ENCODE peak calls at places on chromosomes 5 and 9, in six cellular contexts. One of them, this sample, is unnamed.

GRCh38 chr5:179549973-179550510 is 312 bp upstream of the RUFY1 start:
- DNase-seq in brain microvascular endothelial cell: peak; percentile 38
- DNase-seq in CD8-positive, alpha-beta T cell: no peak
- DNase-seq in NCI-H1930: no peak
- DNase-seq in activated CD4-positive, alpha-beta T cell treated with anti-CD3 and anti-CD28 coated beads, Interleukin-2, amount 10 ng/mL, durations not matched to agents 7 days and 5 days: no peak
- DNase-seq in NCI-H1092: no peak
- DNase-seq in this sample: peak; percentile 41

GRCh38 chr5:109743770-109744212 is 54.1 kb downstream of the MAN2A1 start:
- DNase-seq in CD8-positive, alpha-beta T cell: no peak
- DNase-seq in NCI-H1930: no peak
- DNase-seq in brain microvascular endothelial cell: peak; percentile 96
- DNase-seq in activated CD4-positive, alpha-beta T cell treated with anti-CD3 and anti-CD28 coated beads, Interleukin-2, amount 10 ng/mL, durations not matched to agents 7 days and 5 days: no peak
- DNase-seq in NCI-H1092: no peak
- DNase-seq in this sample: no peak

GRCh38 chr9:129136446-129137049 is 25.3 kb downstream of the PTPA start:
- DNase-seq in CD8-positive, alpha-beta T cell: no peak
- DNase-seq in NCI-H1092: no peak
- DNase-seq in brain microvascular endothelial cell: no peak
- DNase-seq in activated CD4-positive, alpha-beta T cell treated with anti-CD3 and anti-CD28 coated beads, Interleukin-2, amount 10 ng/mL, durations not matched to agents 7 days and 5 days: no peak
- DNase-seq in NCI-H1930: no peak
- DNase-seq in this sample: no peak

GRCh38 chr5:69527128-69527745 is 32.8 kb upstream of the GTF2H2C start:
- DNase-seq in brain microvascular endothelial cell: no peak
- DNase-seq in NCI-H1092: no peak
- DNase-seq in NCI-H1930: no peak
- DNase-seq in activated CD4-positive, alpha-beta T cell treated with anti-CD3 and anti-CD28 coated beads, Interleukin-2, amount 10 ng/mL, durations not matched to agents 7 days and 5 days: no peak
- DNase-seq in CD8-positive, alpha-beta T cell: no peak
- DNase-seq in this sample: no peak

GRCh38 chr9:29644514-29644913 is 2071.2 kb upstream of the C9orf72 start:
- DNase-seq in NCI-H1930: no peak
- DNase-seq in CD8-positive, alpha-beta T cell: no peak
- DNase-seq in NCI-H1092: no peak
- DNase-seq in activated CD4-positive, alpha-beta T cell treated with anti-CD3 and anti-CD28 coated beads, Interleukin-2, amount 10 ng/mL, durations not matched to agents 7 days and 5 days: no peak
- DNase-seq in brain microvascular endothelial cell: no peak
- DNase-seq in this sample: no peak

GRCh38 chr9:115531410-115532130 is 413.6 kb upstream of the TNC start:
- DNase-seq in activated CD4-positive, alpha-beta T cell treated with anti-CD3 and anti-CD28 coated beads, Interleukin-2, amount 10 ng/mL, durations not matched to agents 7 days and 5 days: no peak
- DNase-seq in NCI-H1092: no peak
- DNase-seq in NCI-H1930: no peak
- DNase-seq in brain microvascular endothelial cell: peak; percentile 69
- DNase-seq in CD8-positive, alpha-beta T cell: no peak
- DNase-seq in this sample: no peak

GRCh38 chr5:122943050-122943698 is 93.4 kb downstream of the PPIC start:
- DNase-seq in NCI-H1092: no peak
- DNase-seq in activated CD4-positive, alpha-beta T cell treated with anti-CD3 and anti-CD28 coated beads, Interleukin-2, amount 10 ng/mL, durations not matched to agents 7 days and 5 days: no peak
- DNase-seq in NCI-H1930: no peak
- DNase-seq in CD8-positive, alpha-beta T cell: no peak
- DNase-seq in brain microvascular endothelial cell: no peak
- DNase-seq in this sample: no peak

GRCh38 chr5:51810592-51810991 is 427.3 kb downstream of the ISL1 start:
- DNase-seq in NCI-H1092: no peak
- DNase-seq in brain microvascular endothelial cell: no peak
- DNase-seq in CD8-positive, alpha-beta T cell: no peak
- DNase-seq in NCI-H1930: no peak
- DNase-seq in activated CD4-positive, alpha-beta T cell treated with anti-CD3 and anti-CD28 coated beads, Interleukin-2, amount 10 ng/mL, durations not matched to agents 7 days and 5 days: no peak
- DNase-seq in this sample: no peak

GRCh38 chr5:138022912-138023311 is 10.0 kb downstream of the FAM13B start:
- DNase-seq in CD8-positive, alpha-beta T cell: no peak
- DNase-seq in brain microvascular endothelial cell: no peak
- DNase-seq in NCI-H1930: no peak
- DNase-seq in activated CD4-positive, alpha-beta T cell treated with anti-CD3 and anti-CD28 coated beads, Interleukin-2, amount 10 ng/mL, durations not matched to agents 7 days and 5 days: no peak
- DNase-seq in NCI-H1092: no peak
- DNase-seq in this sample: no peak

GRCh38 chr5:122419195-122419894 is 107.3 kb downstream of the SNCAIP start:
- DNase-seq in activated CD4-positive, alpha-beta T cell treated with anti-CD3 and anti-CD28 coated beads, Interleukin-2, amount 10 ng/mL, durations not matched to agents 7 days and 5 days: no peak
- DNase-seq in NCI-H1930: no peak
- DNase-seq in brain microvascular endothelial cell: no peak
- DNase-seq in NCI-H1092: no peak
- DNase-seq in CD8-positive, alpha-beta T cell: no peak
- DNase-seq in this sample: no peak

GRCh38 chr5:36066540-36067210 is at the start of gene UGT3A2:
- DNase-seq in CD8-positive, alpha-beta T cell: no peak
- DNase-seq in brain microvascular endothelial cell: no peak
- DNase-seq in activated CD4-positive, alpha-beta T cell treated with anti-CD3 and anti-CD28 coated beads, Interleukin-2, amount 10 ng/mL, durations not matched to agents 7 days and 5 days: no peak
- DNase-seq in NCI-H1092: no peak
- DNase-seq in NCI-H1930: no peak
- DNase-seq in this sample: no peak

GRCh38 chr5:143594913-143595818 is 191.7 kb upstream of the NR3C1 start:
- DNase-seq in activated CD4-positive, alpha-beta T cell treated with anti-CD3 and anti-CD28 coated beads, Interleukin-2, amount 10 ng/mL, durations not matched to agents 7 days and 5 days: no peak
- DNase-seq in brain microvascular endothelial cell: no peak
- DNase-seq in NCI-H1930: peak; percentile 56
- DNase-seq in NCI-H1092: no peak
- DNase-seq in CD8-positive, alpha-beta T cell: no peak
- DNase-seq in this sample: no peak

GRCh38 chr5:39274388-39275085 is 55.2 kb upstream of the FYB1 start:
- DNase-seq in NCI-H1930: no peak
- DNase-seq in NCI-H1092: no peak
- DNase-seq in brain microvascular endothelial cell: no peak
- DNase-seq in CD8-positive, alpha-beta T cell: no peak
- DNase-seq in activated CD4-positive, alpha-beta T cell treated with anti-CD3 and anti-CD28 coated beads, Interleukin-2, amount 10 ng/mL, durations not matched to agents 7 days and 5 days: peak; percentile 20
- DNase-seq in this sample: peak; percentile 14

GRCh38 chr5:95715799-95716461 is 15.2 kb upstream of the RHOBTB3 start:
- DNase-seq in activated CD4-positive, alpha-beta T cell treated with anti-CD3 and anti-CD28 coated beads, Interleukin-2, amount 10 ng/mL, durations not matched to agents 7 days and 5 days: no peak
- DNase-seq in CD8-positive, alpha-beta T cell: no peak
- DNase-seq in NCI-H1092: no peak
- DNase-seq in brain microvascular endothelial cell: peak; percentile 70
- DNase-seq in NCI-H1930: no peak
- DNase-seq in this sample: no peak

GRCh38 chr9:98916660-98917059 is 27.0 kb upstream of the COL15A1 start:
- DNase-seq in NCI-H1930: no peak
- DNase-seq in NCI-H1092: no peak
- DNase-seq in brain microvascular endothelial cell: no peak
- DNase-seq in activated CD4-positive, alpha-beta T cell treated with anti-CD3 and anti-CD28 coated beads, Interleukin-2, amount 10 ng/mL, durations not matched to agents 7 days and 5 days: no peak
- DNase-seq in CD8-positive, alpha-beta T cell: no peak
- DNase-seq in this sample: no peak

GRCh38 chr5:3362606-3362910 is 233.1 kb upstream of the IRX1 start:
- DNase-seq in NCI-H1930: no peak
- DNase-seq in NCI-H1092: no peak
- DNase-seq in CD8-positive, alpha-beta T cell: no peak
- DNase-seq in brain microvascular endothelial cell: no peak
- DNase-seq in activated CD4-positive, alpha-beta T cell treated with anti-CD3 and anti-CD28 coated beads, Interleukin-2, amount 10 ng/mL, durations not matched to agents 7 days and 5 days: no peak
- DNase-seq in this sample: no peak

GRCh38 chr9:87640385-87640795 is 85.5 kb upstream of the CTSL start:
- DNase-seq in NCI-H1092: peak; percentile 89
- DNase-seq in brain microvascular endothelial cell: peak; percentile 65
- DNase-seq in CD8-positive, alpha-beta T cell: no peak
- DNase-seq in NCI-H1930: no peak
- DNase-seq in activated CD4-positive, alpha-beta T cell treated with anti-CD3 and anti-CD28 coated beads, Interleukin-2, amount 10 ng/mL, durations not matched to agents 7 days and 5 days: no peak
- DNase-seq in this sample: no peak

GRCh38 chr5:78547731-78548189 is 100.8 kb downstream of the LHFPL2 start:
- DNase-seq in NCI-H1092: no peak
- DNase-seq in NCI-H1930: no peak
- DNase-seq in activated CD4-positive, alpha-beta T cell treated with anti-CD3 and anti-CD28 coated beads, Interleukin-2, amount 10 ng/mL, durations not matched to agents 7 days and 5 days: no peak
- DNase-seq in brain microvascular endothelial cell: peak; percentile 94
- DNase-seq in CD8-positive, alpha-beta T cell: no peak
- DNase-seq in this sample: no peak

GRCh38 chr5:66306105-66306843 is 162.2 kb downstream of the SREK1 start:
- DNase-seq in NCI-H1092: peak; percentile 45
- DNase-seq in brain microvascular endothelial cell: peak; percentile 64
- DNase-seq in activated CD4-positive, alpha-beta T cell treated with anti-CD3 and anti-CD28 coated beads, Interleukin-2, amount 10 ng/mL, durations not matched to agents 7 days and 5 days: peak; percentile 34
- DNase-seq in NCI-H1930: peak; percentile 42
- DNase-seq in CD8-positive, alpha-beta T cell: no peak
- DNase-seq in this sample: no peak

GRCh38 chr9:94799578-94800264 is 73.2 kb downstream of the AOPEP start:
- DNase-seq in activated CD4-positive, alpha-beta T cell treated with anti-CD3 and anti-CD28 coated beads, Interleukin-2, amount 10 ng/mL, durations not matched to agents 7 days and 5 days: no peak
- DNase-seq in brain microvascular endothelial cell: peak; percentile 75
- DNase-seq in NCI-H1930: no peak
- DNase-seq in NCI-H1092: no peak
- DNase-seq in CD8-positive, alpha-beta T cell: no peak
- DNase-seq in this sample: no peak

This sample was measured in SIG-M5.